ENCODE peak calls at places on chromosome 10, in five cellular contexts. J, G, X, S and Z are unnamed samples.

GRCh38 chr10:61965694-61966284 is 64.3 kb downstream of the ARID5B start:
- DNase-seq in S (no peak), J (no peak), X (no peak), G (no peak), Z (no peak)

GRCh38 chr10:73812662-73813061 is 1.3 kb upstream of the NDST2 start:
- DNase-seq in G (no peak), S (no peak), J (no peak), X (no peak), Z (no peak)

GRCh38 chr10:111209666-111210065 is 132.8 kb downstream of the ADRA2A start:
- DNase-seq in G (no peak), S (no peak), J (no peak), X (no peak), Z (no peak)

GRCh38 chr10:100731603-100732596 is 13.5 kb upstream of the PAX2 start:
- DNase-seq in J (no peak), S (no peak), X (no peak), G (peak; percentile 51), Z (no peak)

GRCh38 chr10:113947138-113948011 is 92.9 kb downstream of the NHLRC2 start:
- DNase-seq in J (no peak), X (peak; percentile 26), G (no peak), S (no peak), Z (no peak)

GRCh38 chr10:7302393-7303054 is 108.3 kb downstream of the SFMBT2 start:
- DNase-seq in X (no peak), S (no peak), G (no peak), J (no peak), Z (no peak)

GRCh38 chr10:82213784-82214183 is 338.8 kb downstream of the NRG3 start:
- DNase-seq in S (no peak), X (no peak), G (no peak), J (no peak), Z (no peak)

GRCh38 chr10:122142652-122143237 is 128.4 kb upstream of the BTBD16 start:
- DNase-seq in S (no peak), G (peak; percentile 99), J (no peak), X (peak; percentile 68), Z (no peak)

GRCh38 chr10:44697096-44697495 is 214.0 kb upstream of the TMEM72 start:
- DNase-seq in J (peak; percentile 13), S (no peak), G (no peak), X (no peak), Z (no peak)

GRCh38 chr10:87675396-87676376 is 16.0 kb downstream of the PAPSS2 start:
- DNase-seq in G (no peak), S (no peak), J (no peak), X (no peak), Z (no peak)

GRCh38 chr10:70135684-70136083 is 3.1 kb upstream of the AIFM2 start:
- DNase-seq in J (no peak), G (peak; percentile 35), S (no peak), X (no peak), Z (no peak)

GRCh38 chr10:79148452-79149344 is 79.9 kb downstream of the ZMIZ1 start:
- DNase-seq in X (peak; percentile 78), G (no peak), S (no peak), J (no peak), Z (no peak)

GRCh38 chr10:115514895-115515294 is 421.7 kb downstream of the ATRNL1 start:
- DNase-seq in X (no peak), G (no peak), S (no peak), J (no peak), Z (no peak)

GRCh38 chr10:42754155-42755027 is 28.2 kb upstream of the BMS1 start:
- DNase-seq in J (no peak), G (peak; percentile 75), S (no peak), X (peak; percentile 48), Z (no peak)

GRCh38 chr10:115945696-115946445 is 327.1 kb downstream of the GFRA1 start:
- DNase-seq in S (no peak), J (no peak), X (no peak), G (no peak), Z (no peak)

GRCh38 chr10:50992972-50993766 is 81.1 kb upstream of the PRKG1 start:
- DNase-seq in G (no peak), S (no peak), X (no peak), J (no peak), Z (no peak)

GRCh38 chr10:35328404-35329037 is 7.8 kb upstream of the CCNY start:
- DNase-seq in X (no peak), S (no peak), G (no peak), J (no peak), Z (no peak)
- H3K27ac ChIP-seq in X (no peak overlapping the region), S (no peak overlapping the region), G (no peak overlapping the region), J (no peak overlapping the region), Z (no peak overlapping the region)

GRCh38 chr10:24382596-24382978 is 173.6 kb downstream of the KIAA1217 start:
- DNase-seq in J (no peak), S (no peak), G (no peak), X (no peak), Z (no peak)
- TF ChIP-seq ATF3 in J (no peak), S (no peak), G (no peak), X (no peak), Z (no peak)

GRCh38 chr10:6221971-6222751 is 19.4 kb downstream of the PFKFB3 start:
- DNase-seq in S (no peak), X (no peak), J (peak; percentile 59), G (no peak), Z (no peak)

GRCh38 chr10:6219494-6219836 is 16.7 kb downstream of the PFKFB3 start:
- DNase-seq in S (no peak), G (no peak), X (no peak), J (no peak), Z (no peak)

GRCh38 chr10:6221192-6221940 is 18.6 kb downstream of the PFKFB3 start:
- DNase-seq in G (no peak), S (no peak), J (no peak), X (no peak), Z (no peak)

GRCh38 chr10:6218692-6219493 is 16.2 kb downstream of the PFKFB3 start:
- DNase-seq in G (no peak), X (no peak), S (no peak), J (no peak), Z (no peak)

GRCh38 chr10:6220418-6221191 is 17.9 kb downstream of the PFKFB3 start:
- DNase-seq in J (no peak), G (no peak), S (no peak), X (no peak), Z (no peak)
- H3K27ac ChIP-seq in J (no peak overlapping the region), G (no peak overlapping the region), S (no peak overlapping the region), X (no peak overlapping the region), Z (peak overlapping the region; percentile 62)

GRCh38 chr10:30821994-30822692 is 192.6 kb upstream of the LYZL2 start:
- DNase-seq in S (no peak), G (no peak), J (no peak), X (no peak), Z (no peak)

GRCh38 chr10:30819306-30820190 is 190.0 kb upstream of the LYZL2 start:
- DNase-seq in S (no peak), X (no peak), G (no peak), J (no peak), Z (no peak)

GRCh38 chr10:30818854-30819253 is 189.3 kb upstream of the LYZL2 start:
- DNase-seq in S (no peak), J (no peak), X (no peak), G (no peak), Z (no peak)

GRCh38 chr10:30821269-30821993 is 191.9 kb upstream of the LYZL2 start:
- DNase-seq in J (no peak), G (no peak), X (no peak), S (no peak), Z (no peak)

GRCh38 chr10:30820282-30820991 is 190.9 kb upstream of the LYZL2 start:
- DNase-seq in J (no peak), S (no peak), G (no peak), X (no peak), Z (no peak)
- TF ChIP-seq ATF3 in J (no peak), S (no peak), G (no peak), X (no peak), Z (no peak)

GRCh38 chr10:32372000-32372875 is 25.3 kb upstream of the EPC1 start:
- DNase-seq in X (no peak), J (no peak), S (no peak), G (no peak), Z (no peak)
- H3K27ac ChIP-seq in X (no peak overlapping the region), J (no peak overlapping the region), S (no peak overlapping the region), G (no peak overlapping the region), Z (no peak overlapping the region)

GRCh38 chr10:35214607-35215020 is 88.0 kb downstream of the CREM start:
- DNase-seq in J (no peak), G (no peak), X (no peak), S (no peak), Z (no peak)
- TF ChIP-seq ATF3 in J (no peak), G (no peak), X (no peak), S (no peak), Z (no peak)